ENCODE peak calls at places on chromosomes 12 and 14, in ten cellular contexts. F is psoas muscle; G is tibial artery; E is right atrium auricular region; S is mammary epithelial cell; N is body of pancreas; O is CD8-positive, alpha-beta T cell; U is hepatocyte; J is left ventricle myocardium inferior; A is A673. T is an unnamed sample. For H3K4me1 and H3K36me3, the result is how much of the 10 kb centered on the place peaks cover.

GRCh38 chr12:27635349-27635972 is 60.8 kb upstream of the REP15 start:
- DNase-seq in F (no peak), G (no peak), E (no peak), S (peak), N (no peak), O (no peak), U (peak), J (no peak), A (peak), T (no peak)

GRCh38 chr12:32440120-32440865 is 40.9 kb downstream of the FGD4 start:
- DNase-seq in F (no peak), G (no peak), E (no peak), S (peak), N (peak), O (no peak), U (no peak), J (no peak), A (no peak), T (no peak)

GRCh38 chr12:94114166-94114565 is 34.2 kb upstream of the PLXNC1 start:
- DNase-seq in F (no peak), G (no peak), E (no peak), S (no peak), N (no peak), O (no peak), U (no peak), J (no peak), A (no peak), T (no peak)

GRCh38 chr12:101773560-101774206 is 34.4 kb upstream of the SYCP3 start:
- DNase-seq in F (peak), G (peak), E (peak), S (peak), N (peak), O (peak), U (peak), J (peak), A (peak), T (peak)

GRCh38 chr12:106672308-106673085 is 89.7 kb downstream of the RFX4 start:
- DNase-seq in F (no peak), G (no peak), E (no peak), S (no peak), N (no peak), O (no peak), U (no peak), J (no peak), A (no peak), T (no peak)

GRCh38 chr14:39085933-39086332 is 17.1 kb downstream of the SEC23A start:
- DNase-seq in F (no peak), G (no peak), E (no peak), S (no peak), N (no peak), O (no peak), U (no peak), J (no peak), A (no peak), T (no peak)

GRCh38 chr12:101045486-101046474 is 164.3 kb downstream of the SLC5A8 start:
- DNase-seq in F (no peak), G (no peak), E (no peak), S (peak), N (peak), O (no peak), U (no peak), J (no peak), A (no peak), T (no peak)

GRCh38 chr12:114834621-114835020 is 150.6 kb upstream of the TBX3 start:
- DNase-seq in F (no peak), G (no peak), E (no peak), S (no peak), N (no peak), O (no peak), U (no peak), J (no peak), A (no peak), T (no peak)

GRCh38 chr12:27332407-27333310 is at the start of gene BMAL2:
- DNase-seq in F (peak), G (no peak), E (no peak), S (peak), N (peak), O (peak), U (peak), J (peak), A (peak), T (peak)

GRCh38 chr14:75886661-75887348 is 95.0 kb downstream of the TGFB3 start:
- DNase-seq in F (no peak), G (no peak), E (no peak), S (peak), N (no peak), O (no peak), U (no peak), J (no peak), A (no peak), T (no peak)

GRCh38 chr12:50058743-50059312 is 1.4 kb downstream of the ASIC1 start:
- DNase-seq in F (no peak), G (no peak), E (no peak), S (no peak), N (no peak), O (peak), U (no peak), J (no peak), A (no peak), T (no peak)

GRCh38 chr14:89401783-89402182 is 15.2 kb downstream of the FOXN3 start:
- DNase-seq in F (no peak), G (no peak), E (no peak), S (no peak), N (no peak), O (no peak), U (no peak), J (no peak), A (no peak), T (no peak)

GRCh38 chr14:89283327-89284060 is 133.5 kb downstream of the FOXN3 start:
- DNase-seq in F (no peak), G (no peak), E (no peak), S (no peak), N (no peak), O (no peak), U (no peak), J (no peak), A (no peak), T (no peak)

GRCh38 chr14:21734457-21735074 is 60.9 kb upstream of the OR4E1 start:
- DNase-seq in F (no peak), G (no peak), E (no peak), S (peak), N (peak), O (no peak), U (peak), J (no peak), A (peak), T (no peak)

GRCh38 chr12:10554971-10555481 is 49.3 kb downstream of the EIF2S3B start:
- DNase-seq in F (no peak), G (no peak), E (no peak), S (no peak), N (no peak), O (peak), U (no peak), J (no peak), A (no peak), T (no peak)

GRCh38 chr12:67280088-67280487 is 10.9 kb downstream of the CAND1 start:
- DNase-seq in F (no peak), G (no peak), E (no peak), S (no peak), N (no peak), O (no peak), U (no peak), J (no peak), A (no peak), T (no peak)

GRCh38 chr12:111788178-111788654 is 21.5 kb downstream of the ALDH2 start:
- DNase-seq in F (peak), G (no peak), E (no peak), S (no peak), N (peak), O (no peak), U (peak), J (peak), A (peak), T (no peak)

GRCh38 chr12:59182191-59182590 is 261.9 kb upstream of the LRIG3 start:
- DNase-seq in F (no peak), G (no peak), E (no peak), S (peak), N (no peak), O (no peak), U (no peak), J (no peak), A (no peak), T (no peak)

GRCh38 chr14:90281261-90281660 is 24.9 kb downstream of the PSMC1 start:
- DNase-seq in F (no peak), G (no peak), E (no peak), S (peak), N (no peak), O (no peak), U (no peak), J (no peak), A (no peak), T (no peak)

GRCh38 chr14:88908216-88908615 is 83.8 kb downstream of the TTC8 start:
- DNase-seq in F (no peak), G (no peak), E (no peak), S (no peak), N (no peak), O (no peak), U (no peak), J (no peak), A (no peak), T (no peak)

GRCh38 chr14:22472935-22473854 is 115.8 kb downstream of the DAD1 start:
- DNase-seq in F (no peak), G (peak), E (no peak), S (peak), N (peak), O (no peak), U (peak), J (no peak), A (peak), T (peak)

GRCh38 chr14:60656755-60657608 is 7.7 kb upstream of the SIX1 start:
- DNase-seq in F (peak), G (no peak), E (no peak), S (peak), N (peak), O (no peak), U (peak), J (no peak), A (peak), T (peak)

GRCh38 chr12:33752854-33753253 is 269.4 kb upstream of the ALG10 start:
- DNase-seq in F (no peak), G (no peak), E (no peak), S (peak), N (no peak), O (no peak), U (no peak), J (no peak), A (no peak), T (no peak)

GRCh38 chr12:48956279-48957140 is 777 bp downstream of the ARF3 start:
- DNase-seq in F (peak), G (peak), E (peak), S (peak), N (peak), O (no peak), U (peak), J (peak), A (peak), T (peak)

GRCh38 chr12:104599985-104600712 is 143.4 kb downstream of the CHST11 start:
- DNase-seq in F (no peak), G (no peak), E (no peak), S (no peak), N (no peak), O (no peak), U (no peak), J (no peak), A (no peak), T (no peak)

GRCh38 chr12:11718768-11719253 is 69.3 kb downstream of the ETV6 start:
- DNase-seq in F (no peak), G (no peak), E (no peak), S (peak), N (no peak), O (no peak), U (no peak), J (no peak), A (peak), T (no peak)

GRCh38 chr14:24307575-24308341 is at the start of gene CIDEB:
- DNase-seq in F (no peak), G (peak), E (no peak), S (no peak), N (peak), O (peak), U (peak), J (peak), A (peak), T (peak)

GRCh38 chr14:75363570-75364227 is 64.1 kb upstream of the JDP2 start:
- DNase-seq in F (no peak), G (peak), E (no peak), S (no peak), N (no peak), O (no peak), U (no peak), J (no peak), A (no peak), T (no peak)

GRCh38 chr12:1696800-1697199 is 5.9 kb downstream of the ADIPOR2 start:
- DNase-seq in F (no peak), G (no peak), E (no peak), S (no peak), N (no peak), O (no peak), U (no peak), J (no peak), A (no peak), T (no peak)

GRCh38 chr14:75978249-75978731 is 3.5 kb downstream of the TGFB3 start:
- DNase-seq in F (no peak), G (no peak), E (no peak), S (no peak), N (peak), O (peak), U (no peak), J (no peak), A (no peak), T (peak)

GRCh38 chr12:60281522-60281921 is 685.7 kb downstream of the SLC16A7 start:
- DNase-seq in F (no peak), G (no peak), E (no peak), S (no peak), N (no peak), O (no peak), U (no peak), J (no peak), A (no peak), T (no peak)

GRCh38 chr12:32043928-32044549 is 62.6 kb upstream of the BICD1 start:
- DNase-seq in F (no peak), G (no peak), E (no peak), S (peak), N (no peak), O (no peak), U (peak), J (no peak), A (no peak), T (no peak)

GRCh38 chr12:130477221-130477620 is 139.5 kb downstream of the PIWIL1 start:
- DNase-seq in F (no peak), G (no peak), E (no peak), S (no peak), N (no peak), O (no peak), U (no peak), J (no peak), A (no peak), T (no peak)

GRCh38 chr12:63963863-63964262 is 119.4 kb downstream of the SRGAP1 start:
- DNase-seq in F (no peak), G (no peak), E (no peak), S (no peak), N (no peak), O (no peak), U (no peak), J (no peak), A (no peak), T (no peak)

GRCh38 chr12:131934535-131934934 is 5.5 kb downstream of the PUS1 start:
- DNase-seq in F (peak), G (no peak), E (no peak), S (no peak), N (no peak), O (no peak), U (no peak), J (no peak), A (no peak), T (peak)

GRCh38 chr12:109695420-109695819 is 18.2 kb upstream of the FAM222A start:
- DNase-seq in F (no peak), G (no peak), E (no peak), S (no peak), N (no peak), O (no peak), U (no peak), J (no peak), A (no peak), T (no peak)

GRCh38 chr12:6778212-6778570 is 5.9 kb downstream of the LAG3 start:
- DNase-seq in F (peak), G (peak), E (no peak), S (no peak), N (peak), O (no peak), U (peak), J (peak), A (peak), T (no peak)
- H3K4me1 ChIP-seq in F (under half), G (under half), E (under half), S (under half), N (under half), O (under half), U (under half), J (under half), A (under half), T (under half)

GRCh38 chr14:67690011-67690410 is 5.6 kb downstream of the RDH11 start:
- DNase-seq in F (no peak), G (no peak), E (no peak), S (peak), N (no peak), O (no peak), U (no peak), J (no peak), A (no peak), T (no peak)
- H3K36me3 ChIP-seq in F (half or more), G (half or more), E (under half), S (half or more), N (under half), O (under half), U (under half), J (half or more), A (half or more), T (under half)

DNA sequence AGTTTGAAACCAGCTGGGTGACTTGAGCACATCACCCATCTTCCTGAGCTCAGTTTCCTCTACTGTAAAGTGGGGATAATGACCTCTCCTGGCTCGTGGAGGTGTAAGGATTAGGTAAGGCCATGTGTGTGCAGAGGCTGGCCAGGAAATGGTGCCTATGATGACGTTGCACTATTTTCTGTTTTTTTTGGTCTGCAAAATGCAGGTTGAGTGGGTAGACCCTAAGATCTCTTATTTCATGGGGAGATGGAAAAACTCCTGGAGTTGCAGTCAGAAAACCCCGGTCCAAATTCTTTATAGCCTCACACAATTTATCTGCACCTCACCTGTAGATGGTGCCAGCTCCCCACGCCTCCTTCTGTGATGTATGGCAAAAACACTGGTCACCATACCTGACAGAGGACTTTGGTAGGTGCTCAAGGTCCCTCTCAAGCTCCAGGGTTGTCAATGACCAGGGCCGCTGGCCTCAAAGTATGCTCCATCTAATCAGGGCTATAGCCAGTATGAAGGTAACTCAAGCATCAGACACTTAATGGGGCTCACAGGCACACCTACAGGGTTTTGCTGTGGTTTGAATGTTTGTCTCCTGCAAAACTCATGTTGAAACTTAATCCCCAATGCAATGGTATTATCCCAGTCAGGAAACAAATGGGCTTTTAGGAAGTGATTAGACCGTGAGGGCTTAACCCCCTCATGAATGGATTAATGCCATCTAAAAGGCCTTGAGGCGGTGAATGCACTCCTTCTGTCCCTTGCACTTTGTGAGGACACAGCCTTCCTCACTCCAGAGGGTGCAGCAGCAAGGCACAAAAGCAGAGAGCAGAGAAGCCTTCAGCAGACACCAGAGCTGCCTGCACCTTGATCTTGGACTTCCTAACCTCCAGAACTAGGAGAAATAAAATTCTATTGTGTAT is 17.6 kb downstream of the C14orf132 start:
- DNase-seq in F (no peak), G (peak), E (no peak), S (peak), N (no peak), O (peak), U (no peak), J (no peak), A (no peak), T (no peak)
- TF ChIP-seq CTCF in F (no peak), G (no peak), E (no peak), S (peak), N (no peak), O (no peak), U (peak), J (no peak), A (peak), T (no peak)

GRCh38 chr14:51298895-51299294 is 58.8 kb downstream of the TMX1 start:
- DNase-seq in F (no peak), G (no peak), E (no peak), S (no peak), N (no peak), O (no peak), U (no peak), J (no peak), A (no peak), T (no peak)
- H3K4me1 ChIP-seq in F (under half), G (under half), E (under half), S (under half), N (under half), O (under half), U (under half), J (under half), A (under half), T (under half)